ENCODE peak calls at places on chromosomes 4 and X, in seven cellular contexts. A, C, Y, E, H, W and J are unnamed samples.

GRCh38 chr4:147830987-147831386 is 99.1 kb downstream of the ARHGAP10 start:
- DNase-seq in A (peak), C (no peak), Y (no peak), E (peak), H (no peak), W (no peak), J (no peak)

GRCh38 chr4:153611679-153612078 is 72.4 kb upstream of the TLR2 start:
- DNase-seq in A (peak), C (no peak), Y (no peak), E (no peak), H (no peak), W (no peak), J (no peak)

GRCh38 chr4:83996254-83996653 is 460.3 kb downstream of the GPAT3 start:
- DNase-seq in A (no peak), C (no peak), Y (no peak), E (no peak), H (no peak), W (no peak), J (no peak)

GRCh38 chrX:105975382-105975781 is 63.1 kb downstream of the SERPINA7 start:
- DNase-seq in A (peak), C (no peak), Y (no peak), E (no peak), H (no peak), W (no peak), J (no peak)

GRCh38 chr4:183638436-183638835 is 20.5 kb downstream of the RWDD4 start:
- DNase-seq in A (peak), C (no peak), Y (no peak), E (no peak), H (no peak), W (no peak), J (no peak)

GRCh38 chrX:129651756-129652564 is 2.8 kb downstream of the APLN start:
- DNase-seq in A (no peak), C (no peak), Y (peak), E (no peak), H (no peak), W (no peak), J (no peak)

GRCh38 chr4:126595643-126596042 is 1037.1 kb upstream of the INTU start:
- DNase-seq in A (no peak), C (no peak), Y (no peak), E (no peak), H (no peak), W (no peak), J (no peak)

GRCh38 chrX:104187931-104188330 is 21.7 kb downstream of the FAM199X start:
- DNase-seq in A (no peak), C (no peak), Y (no peak), E (no peak), H (no peak), W (no peak), J (no peak)

GRCh38 chrX:24846551-24847170 is 152.9 kb downstream of the POLA1 start:
- DNase-seq in A (peak), C (no peak), Y (no peak), E (no peak), H (no peak), W (no peak), J (no peak)